ENCODE peak calls at places on chromosomes 6 and 20, in ten cellular contexts. One of them, this sample, is unnamed.

GRCh38 chr20:25023316-25023715 is 30.8 kb upstream of the APMAP start:
- DNase-seq in stomach: peak; percentile 24
- DNase-seq in lower leg skin: no peak
- DNase-seq in erythroblast: peak; percentile 50
- DNase-seq in body of pancreas: peak; percentile 4
- DNase-seq in IMR-90: no peak
- DNase-seq in esophagus squamous epithelium: no peak
- DNase-seq in adrenal gland: no peak
- DNase-seq in ovary: no peak
- DNase-seq in HepG2: no peak
- DNase-seq in this sample: no peak

GRCh38 chr20:13422637-13423036 is 201.6 kb downstream of the ISM1 start:
- DNase-seq in IMR-90: peak; percentile 11
- DNase-seq in erythroblast: no peak
- DNase-seq in ovary: no peak
- DNase-seq in lower leg skin: no peak
- DNase-seq in body of pancreas: no peak
- DNase-seq in esophagus squamous epithelium: no peak
- DNase-seq in stomach: no peak
- DNase-seq in adrenal gland: no peak
- DNase-seq in HepG2: peak; percentile 66
- DNase-seq in this sample: no peak

GRCh38 chr6:7882505-7883257 is 27.9 kb downstream of the TXNDC5 start:
- DNase-seq in body of pancreas: no peak
- DNase-seq in ovary: no peak
- DNase-seq in adrenal gland: no peak
- DNase-seq in HepG2: peak; percentile 47
- DNase-seq in lower leg skin: no peak
- DNase-seq in esophagus squamous epithelium: no peak
- DNase-seq in stomach: no peak
- DNase-seq in IMR-90: no peak
- DNase-seq in erythroblast: no peak
- DNase-seq in this sample: no peak

GRCh38 chr6:121093928-121094327 is 240.4 kb downstream of the TBC1D32 start:
- DNase-seq in erythroblast: no peak
- DNase-seq in stomach: no peak
- DNase-seq in esophagus squamous epithelium: no peak
- DNase-seq in HepG2: no peak
- DNase-seq in adrenal gland: no peak
- DNase-seq in IMR-90: peak; percentile 76
- DNase-seq in body of pancreas: no peak
- DNase-seq in ovary: no peak
- DNase-seq in lower leg skin: no peak
- DNase-seq in this sample: no peak

GRCh38 chr6:39018103-39018502 is 30.5 kb upstream of the GLP1R start:
- DNase-seq in body of pancreas: peak; percentile 36
- DNase-seq in esophagus squamous epithelium: no peak
- DNase-seq in erythroblast: no peak
- DNase-seq in stomach: peak; percentile 29
- DNase-seq in lower leg skin: no peak
- DNase-seq in ovary: no peak
- DNase-seq in adrenal gland: no peak
- DNase-seq in HepG2: no peak
- DNase-seq in IMR-90: no peak
- DNase-seq in this sample: no peak

GRCh38 chr20:57662313-57663240 is 42.4 kb upstream of the ZBP1 start:
- DNase-seq in HepG2: no peak
- DNase-seq in ovary: peak; percentile 13
- DNase-seq in stomach: peak; percentile 22
- DNase-seq in adrenal gland: peak; percentile 3
- DNase-seq in IMR-90: no peak
- DNase-seq in body of pancreas: peak; percentile 6
- DNase-seq in esophagus squamous epithelium: no peak
- DNase-seq in erythroblast: no peak
- DNase-seq in lower leg skin: no peak
- DNase-seq in this sample: peak; percentile 21

GRCh38 chr6:83231146-83231545 is 38.0 kb downstream of the RWDD2A start:
- DNase-seq in lower leg skin: no peak
- DNase-seq in esophagus squamous epithelium: no peak
- DNase-seq in stomach: no peak
- DNase-seq in erythroblast: no peak
- DNase-seq in body of pancreas: no peak
- DNase-seq in adrenal gland: no peak
- DNase-seq in HepG2: no peak
- DNase-seq in IMR-90: peak; percentile 90
- DNase-seq in ovary: no peak
- DNase-seq in this sample: no peak

GRCh38 chr20:33659341-33660034 is 2.6 kb upstream of the C20orf144 start:
- DNase-seq in IMR-90: no peak
- DNase-seq in lower leg skin: no peak
- DNase-seq in body of pancreas: no peak
- DNase-seq in adrenal gland: no peak
- DNase-seq in HepG2: no peak
- DNase-seq in ovary: peak; percentile 40
- DNase-seq in erythroblast: no peak
- DNase-seq in stomach: no peak
- DNase-seq in esophagus squamous epithelium: no peak
- DNase-seq in this sample: no peak

GRCh38 chr20:34215711-34216381 is 25.4 kb upstream of the ASIP start:
- DNase-seq in ovary: peak; percentile 71
- DNase-seq in esophagus squamous epithelium: no peak
- DNase-seq in lower leg skin: peak; percentile 51
- DNase-seq in adrenal gland: peak; percentile 87
- DNase-seq in stomach: peak; percentile 88
- DNase-seq in body of pancreas: peak; percentile 95
- DNase-seq in erythroblast: peak; percentile 88
- DNase-seq in IMR-90: peak; percentile 67
- DNase-seq in HepG2: peak; percentile 79
- DNase-seq in this sample: peak; percentile 24

GRCh38 chr6:166515072-166515810 is 71.2 kb downstream of the RAMACL start:
- DNase-seq in adrenal gland: peak; percentile 49
- DNase-seq in erythroblast: no peak
- DNase-seq in lower leg skin: no peak
- DNase-seq in body of pancreas: no peak
- DNase-seq in ovary: no peak
- DNase-seq in HepG2: peak; percentile 14
- DNase-seq in esophagus squamous epithelium: no peak
- DNase-seq in stomach: no peak
- DNase-seq in IMR-90: peak; percentile 93
- DNase-seq in this sample: no peak

DNA sequence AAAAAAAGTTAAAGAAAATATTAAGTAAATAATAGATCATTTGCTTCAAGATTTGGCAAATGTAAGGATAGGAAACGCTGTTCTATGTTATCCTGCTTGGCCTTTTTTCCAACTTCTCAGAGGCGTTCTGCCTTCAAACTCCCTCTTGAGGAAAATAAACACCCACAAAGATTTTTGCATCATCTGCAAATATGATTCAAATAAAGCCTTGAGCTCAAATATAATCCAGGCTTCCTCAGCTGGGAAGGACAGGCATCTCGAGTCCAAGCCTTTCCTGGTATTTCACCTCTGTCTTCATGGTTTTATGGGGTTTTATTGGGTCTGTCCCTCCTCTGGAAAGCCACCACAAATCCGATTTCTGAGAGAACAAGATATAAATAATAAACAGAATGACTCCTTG is 67.7 kb upstream of the PTPN1 start:
- DNase-seq in lower leg skin: no peak
- DNase-seq in stomach: no peak
- DNase-seq in erythroblast: no peak
- DNase-seq in IMR-90: no peak
- DNase-seq in adrenal gland: no peak
- DNase-seq in HepG2: no peak
- DNase-seq in body of pancreas: no peak
- DNase-seq in ovary: no peak
- DNase-seq in esophagus squamous epithelium: no peak
- DNase-seq in this sample: no peak
- TF ChIP-seq POLR2A in lower leg skin: no peak
- TF ChIP-seq POLR2A in stomach: no peak
- TF ChIP-seq POLR2A in erythroblast: no peak
- TF ChIP-seq POLR2A in IMR-90: no peak
- TF ChIP-seq POLR2A in adrenal gland: no peak
- TF ChIP-seq POLR2A in HepG2: no peak
- TF ChIP-seq POLR2A in body of pancreas: no peak
- TF ChIP-seq POLR2A in ovary: no peak
- TF ChIP-seq POLR2A in esophagus squamous epithelium: no peak
- TF ChIP-seq POLR2A in this sample: no peak

GRCh38 chr6:56786256-56786655 is 143.6 kb upstream of the DST start:
- DNase-seq in IMR-90: no peak
- DNase-seq in HepG2: no peak
- DNase-seq in stomach: no peak
- DNase-seq in esophagus squamous epithelium: no peak
- DNase-seq in body of pancreas: no peak
- DNase-seq in lower leg skin: no peak
- DNase-seq in adrenal gland: no peak
- DNase-seq in erythroblast: no peak
- DNase-seq in ovary: no peak
- DNase-seq in this sample: no peak

GRCh38 chr6:56787209-56787608 is 144.5 kb upstream of the DST start:
- DNase-seq in lower leg skin: no peak
- DNase-seq in IMR-90: peak; percentile 76
- DNase-seq in adrenal gland: no peak
- DNase-seq in body of pancreas: no peak
- DNase-seq in esophagus squamous epithelium: no peak
- DNase-seq in ovary: no peak
- DNase-seq in HepG2: no peak
- DNase-seq in erythroblast: no peak
- DNase-seq in stomach: no peak
- DNase-seq in this sample: no peak

GRCh38 chr6:56790424-56790823 is 147.7 kb upstream of the DST start:
- DNase-seq in lower leg skin: no peak
- DNase-seq in adrenal gland: no peak
- DNase-seq in HepG2: no peak
- DNase-seq in IMR-90: no peak
- DNase-seq in esophagus squamous epithelium: no peak
- DNase-seq in body of pancreas: no peak
- DNase-seq in ovary: no peak
- DNase-seq in erythroblast: no peak
- DNase-seq in stomach: no peak
- DNase-seq in this sample: no peak

GRCh38 chr6:56789879-56790278 is 147.2 kb upstream of the DST start:
- DNase-seq in body of pancreas: no peak
- DNase-seq in erythroblast: no peak
- DNase-seq in HepG2: no peak
- DNase-seq in adrenal gland: no peak
- DNase-seq in esophagus squamous epithelium: no peak
- DNase-seq in IMR-90: no peak
- DNase-seq in lower leg skin: no peak
- DNase-seq in stomach: no peak
- DNase-seq in ovary: no peak
- DNase-seq in this sample: no peak

DNA sequence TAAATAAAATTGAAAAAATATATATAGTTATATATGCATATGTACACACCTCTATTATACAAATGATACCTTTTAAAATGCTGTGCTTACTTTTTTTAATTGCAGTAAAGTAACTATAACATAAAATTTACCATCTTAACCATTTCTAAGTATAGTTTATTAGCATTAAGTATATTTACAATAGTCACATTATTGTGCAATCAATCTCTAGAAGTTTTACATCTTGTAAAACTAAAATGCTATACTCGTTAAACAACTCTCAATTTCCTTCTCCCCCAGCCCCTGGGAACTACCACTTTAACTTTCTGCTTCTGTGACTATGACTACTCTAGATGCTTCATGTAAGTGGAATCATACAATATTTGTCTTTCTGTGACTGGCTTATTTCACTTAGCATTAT is 146.7 kb upstream of the DST start:
- DNase-seq in adrenal gland: no peak
- DNase-seq in HepG2: no peak
- DNase-seq in IMR-90: no peak
- DNase-seq in erythroblast: no peak
- DNase-seq in lower leg skin: no peak
- DNase-seq in esophagus squamous epithelium: no peak
- DNase-seq in stomach: no peak
- DNase-seq in ovary: no peak
- DNase-seq in body of pancreas: no peak
- DNase-seq in this sample: no peak
- TF ChIP-seq POLR2A in adrenal gland: no peak
- TF ChIP-seq POLR2A in HepG2: no peak
- TF ChIP-seq POLR2A in IMR-90: no peak
- TF ChIP-seq POLR2A in erythroblast: no peak
- TF ChIP-seq POLR2A in lower leg skin: no peak
- TF ChIP-seq POLR2A in esophagus squamous epithelium: no peak
- TF ChIP-seq POLR2A in stomach: no peak
- TF ChIP-seq POLR2A in ovary: no peak
- TF ChIP-seq POLR2A in body of pancreas: no peak
- TF ChIP-seq POLR2A in this sample: no peak

GRCh38 chr20:51961964-51962761 is 159.8 kb upstream of the SALL4 start:
- DNase-seq in lower leg skin: no peak
- DNase-seq in body of pancreas: no peak
- DNase-seq in IMR-90: no peak
- DNase-seq in HepG2: no peak
- DNase-seq in stomach: no peak
- DNase-seq in ovary: no peak
- DNase-seq in adrenal gland: no peak
- DNase-seq in esophagus squamous epithelium: no peak
- DNase-seq in erythroblast: no peak
- DNase-seq in this sample: no peak

GRCh38 chr20:51972031-51972430 is 169.7 kb upstream of the SALL4 start:
- DNase-seq in adrenal gland: no peak
- DNase-seq in lower leg skin: no peak
- DNase-seq in ovary: no peak
- DNase-seq in HepG2: no peak
- DNase-seq in IMR-90: no peak
- DNase-seq in stomach: no peak
- DNase-seq in body of pancreas: no peak
- DNase-seq in esophagus squamous epithelium: no peak
- DNase-seq in erythroblast: no peak
- DNase-seq in this sample: no peak

GRCh38 chr20:51969191-51969590 is 166.9 kb upstream of the SALL4 start:
- DNase-seq in ovary: no peak
- DNase-seq in erythroblast: no peak
- DNase-seq in stomach: no peak
- DNase-seq in body of pancreas: no peak
- DNase-seq in IMR-90: no peak
- DNase-seq in lower leg skin: no peak
- DNase-seq in HepG2: no peak
- DNase-seq in adrenal gland: peak; percentile 43
- DNase-seq in esophagus squamous epithelium: no peak
- DNase-seq in this sample: no peak

GRCh38 chr20:51970858-51971257 is 168.5 kb upstream of the SALL4 start:
- DNase-seq in adrenal gland: no peak
- DNase-seq in esophagus squamous epithelium: no peak
- DNase-seq in ovary: no peak
- DNase-seq in HepG2: no peak
- DNase-seq in body of pancreas: no peak
- DNase-seq in IMR-90: no peak
- DNase-seq in erythroblast: no peak
- DNase-seq in stomach: no peak
- DNase-seq in lower leg skin: no peak
- DNase-seq in this sample: no peak

GRCh38 chr20:51966296-51966971 is 164.1 kb upstream of the SALL4 start:
- DNase-seq in lower leg skin: peak; percentile 23
- DNase-seq in body of pancreas: peak; percentile 52
- DNase-seq in erythroblast: peak; percentile 57
- DNase-seq in ovary: peak; percentile 24
- DNase-seq in adrenal gland: peak; percentile 61
- DNase-seq in stomach: peak; percentile 52
- DNase-seq in esophagus squamous epithelium: no peak
- DNase-seq in IMR-90: peak; percentile 63
- DNase-seq in HepG2: peak; percentile 84
- DNase-seq in this sample: peak; percentile 13
- TF ChIP-seq POLR2A in lower leg skin: no peak
- TF ChIP-seq POLR2A in body of pancreas: no peak
- TF ChIP-seq POLR2A in erythroblast: no peak
- TF ChIP-seq POLR2A in ovary: no peak
- TF ChIP-seq POLR2A in adrenal gland: no peak
- TF ChIP-seq POLR2A in stomach: no peak
- TF ChIP-seq POLR2A in esophagus squamous epithelium: no peak
- TF ChIP-seq POLR2A in IMR-90: no peak
- TF ChIP-seq POLR2A in HepG2: no peak
- TF ChIP-seq POLR2A in this sample: no peak

GRCh38 chr6:93352604-93353003 is 66.8 kb downstream of the EPHA7 start:
- DNase-seq in adrenal gland: no peak
- DNase-seq in HepG2: no peak
- DNase-seq in erythroblast: no peak
- DNase-seq in esophagus squamous epithelium: no peak
- DNase-seq in stomach: no peak
- DNase-seq in lower leg skin: no peak
- DNase-seq in body of pancreas: no peak
- DNase-seq in ovary: no peak
- DNase-seq in IMR-90: no peak
- DNase-seq in this sample: no peak
- TF ChIP-seq POLR2A in adrenal gland: no peak
- TF ChIP-seq POLR2A in HepG2: no peak
- TF ChIP-seq POLR2A in erythroblast: no peak
- TF ChIP-seq POLR2A in esophagus squamous epithelium: no peak
- TF ChIP-seq POLR2A in stomach: no peak
- TF ChIP-seq POLR2A in lower leg skin: no peak
- TF ChIP-seq POLR2A in body of pancreas: no peak
- TF ChIP-seq POLR2A in ovary: no peak
- TF ChIP-seq POLR2A in IMR-90: no peak
- TF ChIP-seq POLR2A in this sample: no peak

This sample was measured in GM12892.